ENCODE peak calls at places on chromosomes 3 and 15, in nine cellular contexts. One of them, this sample, is unnamed.

GRCh38 chr15:69394556-69395282 is 19.4 kb upstream of the KIF23 start:
- DNase-seq in AG04450: no peak
- DNase-seq in stimulated activated CD8-positive, alpha-beta memory T cell treated with anti-CD3 and anti-CD28 coated beads, Interleukin-7, amount 100 ng/mL, for 24 hours: peak
- DNase-seq in mesothelial cell of epicardium: peak
- DNase-seq in tibial artery: peak
- DNase-seq in A549: peak
- DNase-seq in ecto neural progenitor cell: peak
- DNase-seq in SK-N-SH: peak
- DNase-seq in G401: peak
- DNase-seq in this sample: peak

GRCh38 chr15:47624503-47624902 is 92.8 kb upstream of the SEMA6D start:
- DNase-seq in stimulated activated CD8-positive, alpha-beta memory T cell treated with anti-CD3 and anti-CD28 coated beads, Interleukin-7, amount 100 ng/mL, for 24 hours: no peak
- DNase-seq in ecto neural progenitor cell: no peak
- DNase-seq in G401: no peak
- DNase-seq in mesothelial cell of epicardium: no peak
- DNase-seq in SK-N-SH: no peak
- DNase-seq in tibial artery: no peak
- DNase-seq in AG04450: no peak
- DNase-seq in A549: no peak
- DNase-seq in this sample: no peak

GRCh38 chr3:109900774-109901173 is 563.4 kb upstream of the DPPA4 start:
- DNase-seq in G401: no peak
- DNase-seq in SK-N-SH: no peak
- DNase-seq in tibial artery: no peak
- DNase-seq in stimulated activated CD8-positive, alpha-beta memory T cell treated with anti-CD3 and anti-CD28 coated beads, Interleukin-7, amount 100 ng/mL, for 24 hours: no peak
- DNase-seq in ecto neural progenitor cell: no peak
- DNase-seq in AG04450: no peak
- DNase-seq in mesothelial cell of epicardium: no peak
- DNase-seq in A549: no peak
- DNase-seq in this sample: no peak

GRCh38 chr3:79139395-79140060 is 628.3 kb downstream of the ROBO1 start:
- DNase-seq in tibial artery: no peak
- DNase-seq in SK-N-SH: no peak
- DNase-seq in stimulated activated CD8-positive, alpha-beta memory T cell treated with anti-CD3 and anti-CD28 coated beads, Interleukin-7, amount 100 ng/mL, for 24 hours: no peak
- DNase-seq in G401: no peak
- DNase-seq in AG04450: no peak
- DNase-seq in mesothelial cell of epicardium: no peak
- DNase-seq in ecto neural progenitor cell: no peak
- DNase-seq in A549: no peak
- DNase-seq in this sample: no peak

GRCh38 chr3:105791919-105792786 is 76.7 kb downstream of the CBLB start:
- DNase-seq in tibial artery: peak
- DNase-seq in stimulated activated CD8-positive, alpha-beta memory T cell treated with anti-CD3 and anti-CD28 coated beads, Interleukin-7, amount 100 ng/mL, for 24 hours: no peak
- DNase-seq in ecto neural progenitor cell: no peak
- DNase-seq in G401: no peak
- DNase-seq in SK-N-SH: no peak
- DNase-seq in A549: peak
- DNase-seq in mesothelial cell of epicardium: no peak
- DNase-seq in AG04450: peak
- DNase-seq in this sample: no peak

GRCh38 chr15:89441295-89441762 is 55.1 kb downstream of the RHCG start:
- DNase-seq in AG04450: no peak
- DNase-seq in tibial artery: no peak
- DNase-seq in mesothelial cell of epicardium: no peak
- DNase-seq in stimulated activated CD8-positive, alpha-beta memory T cell treated with anti-CD3 and anti-CD28 coated beads, Interleukin-7, amount 100 ng/mL, for 24 hours: no peak
- DNase-seq in ecto neural progenitor cell: no peak
- DNase-seq in A549: no peak
- DNase-seq in G401: no peak
- DNase-seq in SK-N-SH: peak
- DNase-seq in this sample: no peak

GRCh38 chr3:172106989-172107388 is 67.6 kb downstream of the FNDC3B start:
- DNase-seq in SK-N-SH: no peak
- DNase-seq in stimulated activated CD8-positive, alpha-beta memory T cell treated with anti-CD3 and anti-CD28 coated beads, Interleukin-7, amount 100 ng/mL, for 24 hours: no peak
- DNase-seq in tibial artery: no peak
- DNase-seq in mesothelial cell of epicardium: no peak
- DNase-seq in AG04450: no peak
- DNase-seq in A549: no peak
- DNase-seq in G401: no peak
- DNase-seq in ecto neural progenitor cell: no peak
- DNase-seq in this sample: no peak

GRCh38 chr15:85475317-85475701 is 94.9 kb downstream of the AKAP13 start:
- DNase-seq in tibial artery: no peak
- DNase-seq in SK-N-SH: no peak
- DNase-seq in A549: no peak
- DNase-seq in ecto neural progenitor cell: no peak
- DNase-seq in stimulated activated CD8-positive, alpha-beta memory T cell treated with anti-CD3 and anti-CD28 coated beads, Interleukin-7, amount 100 ng/mL, for 24 hours: no peak
- DNase-seq in G401: no peak
- DNase-seq in mesothelial cell of epicardium: no peak
- DNase-seq in AG04450: no peak
- DNase-seq in this sample: no peak

GRCh38 chr3:196412704-196413103 is 19.5 kb downstream of the UBXN7 start:
- DNase-seq in SK-N-SH: no peak
- DNase-seq in mesothelial cell of epicardium: no peak
- DNase-seq in G401: no peak
- DNase-seq in stimulated activated CD8-positive, alpha-beta memory T cell treated with anti-CD3 and anti-CD28 coated beads, Interleukin-7, amount 100 ng/mL, for 24 hours: no peak
- DNase-seq in AG04450: no peak
- DNase-seq in A549: no peak
- DNase-seq in tibial artery: no peak
- DNase-seq in ecto neural progenitor cell: no peak
- DNase-seq in this sample: no peak

GRCh38 chr3:81048058-81048665 is 713.3 kb downstream of the GBE1 start:
- DNase-seq in G401: no peak
- DNase-seq in SK-N-SH: peak
- DNase-seq in tibial artery: no peak
- DNase-seq in ecto neural progenitor cell: no peak
- DNase-seq in mesothelial cell of epicardium: no peak
- DNase-seq in A549: no peak
- DNase-seq in AG04450: no peak
- DNase-seq in stimulated activated CD8-positive, alpha-beta memory T cell treated with anti-CD3 and anti-CD28 coated beads, Interleukin-7, amount 100 ng/mL, for 24 hours: no peak
- DNase-seq in this sample: no peak

GRCh38 chr15:65394936-65395335 is 17.1 kb upstream of the IGDCC3 start:
- DNase-seq in mesothelial cell of epicardium: no peak
- DNase-seq in G401: no peak
- DNase-seq in AG04450: no peak
- DNase-seq in ecto neural progenitor cell: no peak
- DNase-seq in SK-N-SH: no peak
- DNase-seq in tibial artery: no peak
- DNase-seq in A549: no peak
- DNase-seq in stimulated activated CD8-positive, alpha-beta memory T cell treated with anti-CD3 and anti-CD28 coated beads, Interleukin-7, amount 100 ng/mL, for 24 hours: no peak
- DNase-seq in this sample: no peak

GRCh38 chr15:52683585-52683984 is 4.4 kb upstream of the ATOSA start:
- DNase-seq in A549: no peak
- DNase-seq in ecto neural progenitor cell: no peak
- DNase-seq in SK-N-SH: no peak
- DNase-seq in AG04450: no peak
- DNase-seq in tibial artery: no peak
- DNase-seq in G401: no peak
- DNase-seq in mesothelial cell of epicardium: no peak
- DNase-seq in stimulated activated CD8-positive, alpha-beta memory T cell treated with anti-CD3 and anti-CD28 coated beads, Interleukin-7, amount 100 ng/mL, for 24 hours: no peak
- DNase-seq in this sample: no peak

GRCh38 chr3:49339593-49339946 is 283 bp downstream of the USP4 start:
- DNase-seq in ecto neural progenitor cell: no peak
- DNase-seq in G401: no peak
- DNase-seq in SK-N-SH: peak
- DNase-seq in mesothelial cell of epicardium: no peak
- DNase-seq in A549: peak
- DNase-seq in stimulated activated CD8-positive, alpha-beta memory T cell treated with anti-CD3 and anti-CD28 coated beads, Interleukin-7, amount 100 ng/mL, for 24 hours: peak
- DNase-seq in AG04450: no peak
- DNase-seq in tibial artery: no peak
- DNase-seq in this sample: no peak

GRCh38 chr3:98761656-98762229 is 1.4 kb upstream of the ST3GAL6 start:
- DNase-seq in AG04450: no peak
- DNase-seq in G401: no peak
- DNase-seq in ecto neural progenitor cell: no peak
- DNase-seq in stimulated activated CD8-positive, alpha-beta memory T cell treated with anti-CD3 and anti-CD28 coated beads, Interleukin-7, amount 100 ng/mL, for 24 hours: no peak
- DNase-seq in SK-N-SH: peak
- DNase-seq in A549: no peak
- DNase-seq in mesothelial cell of epicardium: no peak
- DNase-seq in tibial artery: no peak
- DNase-seq in this sample: no peak

GRCh38 chr3:72887723-72888545 is at the start of gene GXYLT2:
- DNase-seq in A549: peak
- DNase-seq in stimulated activated CD8-positive, alpha-beta memory T cell treated with anti-CD3 and anti-CD28 coated beads, Interleukin-7, amount 100 ng/mL, for 24 hours: peak
- DNase-seq in tibial artery: peak
- DNase-seq in ecto neural progenitor cell: peak
- DNase-seq in SK-N-SH: peak
- DNase-seq in mesothelial cell of epicardium: peak
- DNase-seq in G401: peak
- DNase-seq in AG04450: no peak
- DNase-seq in this sample: peak

GRCh38 chr3:187066228-187066995 is 72.9 kb downstream of the RPL39L start:
- DNase-seq in G401: peak
- DNase-seq in A549: peak
- DNase-seq in tibial artery: no peak
- DNase-seq in stimulated activated CD8-positive, alpha-beta memory T cell treated with anti-CD3 and anti-CD28 coated beads, Interleukin-7, amount 100 ng/mL, for 24 hours: no peak
- DNase-seq in ecto neural progenitor cell: peak
- DNase-seq in SK-N-SH: peak
- DNase-seq in mesothelial cell of epicardium: no peak
- DNase-seq in AG04450: no peak
- DNase-seq in this sample: peak

GRCh38 chr3:12139111-12139511 is 19.6 kb downstream of the TIMP4 start:
- DNase-seq in AG04450: peak
- DNase-seq in G401: no peak
- DNase-seq in A549: peak
- DNase-seq in stimulated activated CD8-positive, alpha-beta memory T cell treated with anti-CD3 and anti-CD28 coated beads, Interleukin-7, amount 100 ng/mL, for 24 hours: no peak
- DNase-seq in mesothelial cell of epicardium: no peak
- DNase-seq in SK-N-SH: peak
- DNase-seq in ecto neural progenitor cell: peak
- DNase-seq in tibial artery: no peak
- DNase-seq in this sample: no peak

This sample was measured in cerebellar cortex.